ENCODE peak calls at places on chromosomes 3 and 15, in seven cellular contexts. V, G, C, U, Z, T and B are unnamed samples.

GRCh38 chr15:73994912-73995622 is 551 bp downstream of the PML start:
- DNase-seq in V (no peak), G (peak), C (no peak), U (no peak), Z (peak), T (no peak), B (peak)

GRCh38 chr3:184354740-184355139 is 6.7 kb downstream of the CLCN2 start:
- DNase-seq in V (no peak), G (no peak), C (no peak), U (no peak), Z (no peak), T (no peak), B (no peak)

GRCh38 chr3:170608475-170608874 is 22.6 kb upstream of the SLC7A14 start:
- DNase-seq in V (no peak), G (no peak), C (no peak), U (no peak), Z (no peak), T (no peak), B (no peak)

GRCh38 chr3:49119439-49119838 is 1.2 kb downstream of the USP19 start:
- DNase-seq in V (no peak), G (no peak), C (no peak), U (no peak), Z (peak), T (no peak), B (no peak)

GRCh38 chr3:150232992-150233451 is 175.1 kb upstream of the TSC22D2 start:
- DNase-seq in V (peak), G (no peak), C (no peak), U (no peak), Z (peak), T (no peak), B (no peak)

GRCh38 chr3:159169828-159170227 is 368.0 kb downstream of the MFSD1 start:
- DNase-seq in V (no peak), G (no peak), C (no peak), U (no peak), Z (peak), T (no peak), B (no peak)

GRCh38 chr3:49563766-49564165 is 9.5 kb downstream of the BSN start:
- DNase-seq in V (no peak), G (no peak), C (no peak), U (no peak), Z (no peak), T (no peak), B (peak)

GRCh38 chr3:30443756-30444673 is 162.4 kb upstream of the TGFBR2 start:
- DNase-seq in V (no peak), G (no peak), C (no peak), U (no peak), Z (no peak), T (no peak), B (no peak)

GRCh38 chr3:56467108-56467507 is 1.2 kb downstream of the ERC2 start:
- DNase-seq in V (peak), G (peak), C (peak), U (peak), Z (peak), T (no peak), B (peak)

GRCh38 chr3:177554900-177555759 is 357.8 kb upstream of the TBL1XR1 start:
- DNase-seq in V (no peak), G (no peak), C (no peak), U (no peak), Z (peak), T (no peak), B (no peak)

GRCh38 chr3:8445861-8446260 is 55.8 kb upstream of the LMCD1 start:
- DNase-seq in V (no peak), G (no peak), C (no peak), U (no peak), Z (peak), T (no peak), B (no peak)

GRCh38 chr3:16548721-16549120 is 35.2 kb upstream of the RFTN1 start:
- DNase-seq in V (no peak), G (no peak), C (no peak), U (no peak), Z (peak), T (no peak), B (no peak)

GRCh38 chr3:135917076-135917475 is 48.5 kb upstream of the PPP2R3A start:
- DNase-seq in V (no peak), G (no peak), C (no peak), U (no peak), Z (no peak), T (no peak), B (peak)

GRCh38 chr3:113111308-113111707 is 100.0 kb upstream of the BOC start:
- DNase-seq in V (no peak), G (no peak), C (no peak), U (no peak), Z (no peak), T (no peak), B (no peak)

GRCh38 chr3:126358038-126358815 is 1.0 kb upstream of the KLF15 start:
- DNase-seq in V (no peak), G (peak), C (peak), U (no peak), Z (peak), T (no peak), B (no peak)

GRCh38 chr3:43792904-43793303 is 102.2 kb downstream of the ABHD5 start:
- DNase-seq in V (no peak), G (no peak), C (no peak), U (no peak), Z (no peak), T (no peak), B (no peak)

GRCh38 chr3:20054549-20054987 is 14.3 kb downstream of the KAT2B start:
- DNase-seq in V (peak), G (no peak), C (peak), U (no peak), Z (peak), T (peak), B (no peak)

GRCh38 chr15:61034793-61035710 is 194.1 kb downstream of the RORA start:
- DNase-seq in V (no peak), G (no peak), C (no peak), U (no peak), Z (no peak), T (no peak), B (no peak)

GRCh38 chr3:43737001-43737440 is 46.3 kb downstream of the ABHD5 start:
- DNase-seq in V (no peak), G (no peak), C (no peak), U (no peak), Z (no peak), T (no peak), B (no peak)

GRCh38 chr3:58065700-58066167 is 57.5 kb downstream of the FLNB start:
- DNase-seq in V (no peak), G (no peak), C (no peak), U (no peak), Z (no peak), T (no peak), B (no peak)

GRCh38 chr15:92809880-92810361 is 90.2 kb upstream of the CHD2 start:
- DNase-seq in V (peak), G (no peak), C (peak), U (no peak), Z (peak), T (no peak), B (peak)

GRCh38 chr15:57555270-57555669 is 36.4 kb upstream of the MYZAP start:
- DNase-seq in V (no peak), G (no peak), C (no peak), U (no peak), Z (no peak), T (no peak), B (no peak)

GRCh38 chr3:36373084-36373483 is 7.2 kb upstream of the STAC start:
- DNase-seq in V (no peak), G (no peak), C (no peak), U (no peak), Z (peak), T (no peak), B (no peak)

GRCh38 chr3:173932624-173933023 is 535.1 kb downstream of the NLGN1 start:
- DNase-seq in V (no peak), G (no peak), C (no peak), U (no peak), Z (peak), T (no peak), B (no peak)

GRCh38 chr15:32818758-32819405 is 101.1 kb downstream of the GREM1 start:
- DNase-seq in V (no peak), G (peak), C (no peak), U (no peak), Z (no peak), T (no peak), B (no peak)

GRCh38 chr15:65914981-65915925 is 46.0 kb downstream of the RAB11A start:
- DNase-seq in V (no peak), G (no peak), C (no peak), U (no peak), Z (no peak), T (no peak), B (peak)

GRCh38 chr15:87973456-87974215 is 282.9 kb downstream of the NTRK3 start:
- DNase-seq in V (no peak), G (no peak), C (peak), U (no peak), Z (no peak), T (no peak), B (no peak)

GRCh38 chr3:170864525-170865208 is 5.3 kb downstream of the RPL22L1 start:
- DNase-seq in V (no peak), G (no peak), C (peak), U (no peak), Z (peak), T (no peak), B (peak)

GRCh38 chr3:57910988-57911387 is 97.2 kb upstream of the FLNB start:
- DNase-seq in V (peak), G (no peak), C (peak), U (no peak), Z (peak), T (no peak), B (no peak)

GRCh38 chr3:184540777-184541681 is 20.6 kb upstream of the EPHB3 start:
- DNase-seq in V (peak), G (peak), C (peak), U (peak), Z (peak), T (peak), B (peak)

GRCh38 chr15:66233487-66234415 is 19.8 kb downstream of the MEGF11 start:
- DNase-seq in V (no peak), G (peak), C (peak), U (no peak), Z (peak), T (no peak), B (no peak)

GRCh38 chr3:139916271-139916670 is 18.7 kb upstream of the CLSTN2 start:
- DNase-seq in V (no peak), G (no peak), C (no peak), U (no peak), Z (no peak), T (no peak), B (no peak)

GRCh38 chr15:59941612-59942011 is 62.5 kb upstream of the FOXB1 start:
- DNase-seq in V (no peak), G (no peak), C (peak), U (no peak), Z (peak), T (no peak), B (no peak)

GRCh38 chr3:143436231-143436930 is 316.8 kb downstream of the CHST2 start:
- DNase-seq in V (no peak), G (no peak), C (no peak), U (no peak), Z (no peak), T (no peak), B (no peak)

GRCh38 chr3:197339841-197340520 is 41.6 kb upstream of the DLG1 start:
- DNase-seq in V (no peak), G (no peak), C (peak), U (no peak), Z (no peak), T (no peak), B (no peak)

GRCh38 chr3:151316267-151316991 is at the start of gene GPR87:
- DNase-seq in V (no peak), G (no peak), C (no peak), U (no peak), Z (peak), T (no peak), B (no peak)

GRCh38 chr3:136818191-136818850 is 605 bp upstream of the SLC35G2 start:
- DNase-seq in V (peak), G (peak), C (peak), U (no peak), Z (peak), T (peak), B (peak)